ENCODE peak calls at places on chromosomes 13 and 19, in ten cellular contexts. F is Peyer's patch, J is esophagus squamous epithelium, E is A549, N is body of pancreas, T is uterus, Q is adrenal gland, D is heart left ventricle, L is right lobe of liver, B is tibial nerve. V is an unnamed sample. For H3K4me1, the result is how much of the 10 kb centered on the place peaks cover.

GRCh38 chr13:51001335-51001734 is 91.7 kb downstream of the RNASEH2B start:
- DNase-seq in B (no peak), L (no peak), D (no peak), Q (no peak), E (no peak), T (no peak), F (no peak), J (no peak), N (no peak), V (no peak)

GRCh38 chr13:37303610-37304009 is 198.1 kb upstream of the CSNK1A1L start:
- DNase-seq in F (no peak), L (no peak), J (no peak), N (no peak), Q (no peak), E (no peak), B (no peak), D (no peak), T (no peak), V (no peak)

GRCh38 chr19:6402058-6402457 is 9.1 kb upstream of the GTF2F1 start:
- DNase-seq in E (no peak), Q (no peak), J (no peak), T (no peak), F (peak), B (no peak), L (no peak), N (no peak), D (no peak), V (no peak)

GRCh38 chr13:74687452-74688180 is 553.4 kb upstream of the KLF12 start:
- DNase-seq in L (no peak), D (peak), J (no peak), Q (peak), T (peak), N (no peak), B (no peak), E (no peak), F (no peak), V (no peak)

GRCh38 chr19:41397086-41398041 is at the start of the genes BCKDHA and EXOSC5:
- DNase-seq in L (peak), T (peak), N (peak), F (peak), Q (peak), E (peak), B (peak), D (peak), J (peak), V (peak)

GRCh38 chr13:113903361-113903760 is 39.5 kb upstream of the GAS6 start:
- DNase-seq in E (no peak), B (no peak), J (no peak), T (peak), N (peak), L (no peak), Q (no peak), D (no peak), F (no peak), V (no peak)

GRCh38 chr19:13850910-13851753 is 25.8 kb upstream of the NANOS3 start:
- DNase-seq in B (peak), E (peak), L (no peak), D (peak), F (peak), T (peak), Q (peak), N (peak), J (no peak), V (peak)

GRCh38 chr13:44340508-44340907 is 33.1 kb upstream of the SERP2 start:
- DNase-seq in Q (no peak), T (no peak), J (no peak), N (no peak), D (no peak), E (no peak), L (no peak), F (no peak), B (no peak), V (no peak)

GRCh38 chr13:103815619-103816018 is 749.4 kb upstream of the SLC10A2 start:
- DNase-seq in L (no peak), D (no peak), E (no peak), N (no peak), J (no peak), F (no peak), B (no peak), T (no peak), Q (no peak), V (no peak)

GRCh38 chr13:31409678-31410356 is 210.0 kb downstream of the B3GLCT start:
- DNase-seq in L (no peak), F (no peak), T (no peak), E (no peak), J (no peak), D (no peak), Q (no peak), B (no peak), N (no peak), V (no peak)

GRCh38 chr13:32023096-32023495 is 8.5 kb upstream of the FRY start:
- DNase-seq in J (no peak), N (no peak), E (no peak), F (no peak), Q (no peak), D (no peak), T (no peak), B (no peak), L (no peak), V (no peak)

GRCh38 chr19:35744335-35744687 is 907 bp downstream of the U2AF1L4 start:
- DNase-seq in N (no peak), F (no peak), Q (no peak), E (no peak), T (no peak), D (no peak), J (no peak), L (no peak), B (no peak), V (no peak)

GRCh38 chr19:35746556-35746955 is 1.1 kb downstream of the PSENEN start:
- DNase-seq in Q (no peak), E (no peak), F (no peak), J (no peak), L (no peak), N (no peak), D (no peak), T (no peak), B (no peak), V (no peak)

GRCh38 chr19:35744688-35745327 is 410 bp downstream of the U2AF1L4 start:
- DNase-seq in N (peak), J (peak), Q (peak), L (peak), T (peak), F (peak), D (peak), B (peak), E (peak), V (peak)

GRCh38 chr19:35746087-35746462 is 624 bp downstream of the PSENEN start:
- DNase-seq in L (no peak), Q (no peak), B (no peak), F (no peak), J (no peak), N (no peak), T (no peak), D (no peak), E (no peak), V (no peak)

GRCh38 chr19:35745328-35746086 is at the start of the genes PSENEN and U2AF1L4:
- DNase-seq in N (peak), E (peak), J (peak), Q (peak), L (peak), F (peak), D (peak), B (peak), T (peak), V (peak)
- TF ChIP-seq POLR2A in N (no peak), E (peak), J (no peak), Q (no peak), L (no peak), F (no peak), D (peak), B (peak), T (no peak), V (peak)

GRCh38 chr13:111459803-111460547 is 139.5 kb downstream of the TEX29 start:
- DNase-seq in F (no peak), D (no peak), N (no peak), E (no peak), B (no peak), Q (no peak), L (no peak), J (no peak), T (no peak), V (no peak)
- H3K27ac ChIP-seq in F (no peak), D (no peak), N (no peak), E (no peak), B (no peak), Q (no peak), L (no peak), J (no peak), T (no peak), V (no peak)

GRCh38 chr13:34467450-34468083 is 474.5 kb upstream of the NBEA start:
- DNase-seq in D (no peak), Q (no peak), L (no peak), J (no peak), E (no peak), F (no peak), T (no peak), B (no peak), N (no peak), V (no peak)
- H3K4me1 ChIP-seq in D (under half), Q (under half), L (under half), J (under half), E (under half), F (under half), T (under half), B (under half), N (under half), V (under half)

DNA sequence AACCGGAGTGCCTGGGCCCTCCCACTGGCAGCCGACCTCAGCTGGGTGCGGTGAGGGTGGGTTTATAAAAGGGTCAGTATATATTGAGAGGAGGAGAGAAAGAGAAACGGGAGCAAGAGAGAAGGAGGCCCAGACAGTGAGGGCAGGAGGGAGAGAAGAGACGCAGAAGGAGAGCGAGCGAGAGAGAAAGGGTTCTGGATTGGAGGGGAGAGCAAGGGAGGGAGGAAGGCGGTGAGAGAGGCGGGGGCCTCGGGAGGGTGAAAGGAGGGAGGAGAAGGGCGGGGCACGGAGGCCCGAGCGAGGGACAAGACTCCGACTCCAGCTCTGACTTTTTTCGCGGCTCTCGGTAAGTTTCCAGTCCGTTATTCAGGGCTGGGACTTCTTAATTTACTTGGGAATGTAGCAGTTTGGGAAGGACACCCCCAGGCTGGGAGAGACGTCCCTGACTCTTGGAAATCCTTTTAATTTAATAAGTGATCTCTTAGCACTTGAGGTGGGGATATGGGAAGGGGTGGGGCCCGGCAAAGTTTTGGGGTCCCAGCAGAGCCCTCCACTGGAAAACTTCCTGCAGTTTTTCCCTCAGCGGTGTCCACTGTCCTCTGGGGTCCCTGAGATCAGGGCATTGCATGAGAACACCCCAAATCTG is at the start of gene EMP3:
- DNase-seq in E (peak), T (peak), Q (peak), J (no peak), D (peak), L (peak), B (peak), N (peak), F (peak), V (peak)
- TF ChIP-seq POLR2A in E (peak), T (peak), Q (peak), J (peak), D (peak), L (peak), B (peak), N (no peak), F (no peak), V (peak)

GRCh38 chr19:55586976-55587668 is 6.5 kb upstream of the ZNF579 start:
- DNase-seq in D (peak), L (peak), J (peak), N (peak), E (peak), T (peak), Q (peak), F (peak), B (peak), V (peak)
- H3K27ac ChIP-seq in D (no peak), L (no peak), J (peak), N (peak), E (peak), T (no peak), Q (no peak), F (peak), B (no peak), V (no peak)

GRCh38 chr19:906480-906879 is 6.5 kb downstream of the R3HDM4 start:
- DNase-seq in E (no peak), J (no peak), N (no peak), L (no peak), B (no peak), D (no peak), Q (no peak), F (no peak), T (no peak), V (no peak)

GRCh38 chr19:903266-903797 is 9.7 kb downstream of the R3HDM4 start:
- DNase-seq in E (no peak), B (no peak), Q (no peak), L (no peak), J (no peak), N (no peak), T (no peak), D (no peak), F (no peak), V (no peak)

GRCh38 chr19:911197-912033 is 1.6 kb downstream of the R3HDM4 start:
- DNase-seq in L (no peak), Q (peak), N (no peak), B (no peak), E (no peak), D (no peak), F (no peak), T (no peak), J (no peak), V (no peak)

GRCh38 chr19:904545-904944 is 8.5 kb downstream of the R3HDM4 start:
- DNase-seq in L (no peak), B (no peak), D (no peak), T (no peak), J (no peak), Q (no peak), N (no peak), F (no peak), E (no peak), V (no peak)

DNA sequence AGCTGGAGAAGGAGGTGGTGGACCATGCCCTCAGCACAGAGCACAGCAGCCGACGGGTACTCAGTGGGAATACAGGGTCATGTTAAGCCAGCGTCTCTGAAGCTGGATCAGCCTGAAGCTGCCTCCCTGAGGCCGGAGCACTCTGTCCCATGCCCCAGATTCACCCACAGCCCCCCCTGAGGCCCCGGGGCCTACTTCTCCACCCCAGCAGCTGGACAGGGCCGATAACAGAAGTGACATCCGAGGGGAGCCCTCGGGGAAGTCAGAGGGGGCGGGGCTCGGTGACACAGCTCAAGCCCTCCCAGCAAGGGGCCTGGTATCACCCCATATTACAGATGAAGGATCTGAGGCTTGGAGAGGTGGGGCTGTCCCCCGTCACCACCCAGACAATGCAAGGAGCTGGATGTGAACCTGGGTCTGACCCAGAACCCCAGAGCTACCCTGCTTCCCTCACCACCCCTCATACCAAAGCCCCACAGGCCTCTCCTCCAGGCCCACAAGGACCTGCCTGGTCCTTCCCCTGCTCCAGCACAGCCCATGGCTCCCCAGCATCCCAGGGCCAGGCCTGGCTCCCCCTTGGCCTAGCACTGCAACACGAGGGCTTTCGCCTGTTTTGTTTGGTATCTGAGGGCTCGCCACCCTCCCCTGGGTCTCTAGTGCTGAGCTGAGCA is 5.7 kb downstream of the R3HDM4 start:
- DNase-seq in N (no peak), B (no peak), E (no peak), D (no peak), L (no peak), T (no peak), J (no peak), F (peak), Q (no peak), V (no peak)
- H3K4me1 ChIP-seq in N (under half), B (under half), E (under half), D (under half), L (under half), T (under half), J (under half), F (under half), Q (under half), V (under half)

GRCh38 chr19:3762501-3763459 is at the start of gene MRPL54:
- DNase-seq in F (peak), J (peak), T (peak), E (peak), D (peak), N (peak), L (peak), Q (peak), B (peak), V (peak)
- TF ChIP-seq POLR2A in F (peak), J (peak), T (peak), E (peak), D (peak), N (peak), L (peak), Q (peak), B (peak), V (peak)

GRCh38 chr13:46586766-46587509 is 34.0 kb downstream of the LRCH1 start:
- DNase-seq in Q (no peak), L (no peak), E (no peak), F (no peak), J (no peak), N (no peak), T (no peak), D (no peak), B (no peak), V (no peak)

GRCh38 chr13:46592410-46592809 is 39.4 kb downstream of the LRCH1 start:
- DNase-seq in L (no peak), B (no peak), D (no peak), Q (no peak), N (no peak), E (no peak), T (no peak), J (no peak), F (no peak), V (no peak)

GRCh38 chr13:46582190-46582589 is 29.2 kb downstream of the LRCH1 start:
- DNase-seq in N (no peak), J (no peak), E (no peak), F (no peak), D (no peak), T (no peak), L (no peak), Q (no peak), B (no peak), V (no peak)

GRCh38 chr13:46593403-46593802 is 40.4 kb downstream of the LRCH1 start:
- DNase-seq in D (no peak), N (no peak), T (no peak), E (no peak), L (no peak), Q (no peak), B (no peak), J (no peak), F (no peak), V (no peak)

GRCh38 chr13:46588019-46588418 is 35.0 kb downstream of the LRCH1 start:
- DNase-seq in E (no peak), D (no peak), L (no peak), B (no peak), N (no peak), J (no peak), T (no peak), F (no peak), Q (no peak), V (no peak)
- H3K27ac ChIP-seq in E (no peak), D (no peak), L (no peak), B (no peak), N (no peak), J (no peak), T (peak), F (no peak), Q (no peak), V (no peak)

DNA sequence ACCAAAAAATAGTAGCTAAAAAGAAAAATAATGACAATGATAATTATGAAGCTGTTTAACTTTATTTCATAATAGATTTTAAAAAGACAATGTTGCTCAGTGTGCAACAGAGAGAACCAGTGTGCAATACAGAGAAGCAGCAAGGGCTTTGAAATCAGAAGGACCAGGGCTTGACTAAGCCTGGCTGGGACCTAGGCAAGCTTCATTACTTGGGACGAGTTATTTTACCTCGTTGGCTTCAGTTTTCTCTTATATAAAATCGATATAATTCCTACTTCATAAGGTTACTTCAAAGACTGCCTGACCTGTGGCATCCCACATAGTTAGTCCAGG is 56.9 kb downstream of the MBNL2 start:
- DNase-seq in Q (no peak), E (no peak), L (no peak), F (no peak), T (no peak), N (no peak), J (no peak), D (no peak), B (no peak), V (no peak)
- H3K4me1 ChIP-seq in Q (under half), E (half or more), L (half or more), F (under half), T (under half), N (half or more), J (under half), D (half or more), B (under half), V (half or more)

V was measured in gastrocnemius medialis.